ENCODE peak calls at places on chromosomes 6 and 20, in six cellular contexts. E, P, S, R, G and I are unnamed samples.

GRCh38 chr20:34578040-34578439 is 19.5 kb downstream of the MAP1LC3A start:
- DNase-seq in G (no peak), E (no peak), R (peak; percentile 21), S (no peak), P (no peak), I (no peak)

GRCh38 chr6:125821825-125822281 is 31.1 kb downstream of the NCOA7 start:
- DNase-seq in R (no peak), S (no peak), P (no peak), G (no peak), E (no peak), I (no peak)

GRCh38 chr6:137883400-137883888 is 16.4 kb downstream of the TNFAIP3 start:
- DNase-seq in S (no peak), G (no peak), E (no peak), R (peak; percentile 24), P (no peak), I (no peak)

GRCh38 chr20:31923388-31924271 is 28.2 kb downstream of the PDRG1 start:
- DNase-seq in E (no peak), S (no peak), R (no peak), G (no peak), P (no peak), I (no peak)

GRCh38 chr6:157380458-157380778 is 572 bp upstream of the ZDHHC14 start:
- DNase-seq in R (no peak), S (no peak), G (no peak), E (no peak), P (no peak), I (no peak)

GRCh38 chr6:169101981-169102380 is 151.7 kb downstream of the THBS2 start:
- DNase-seq in S (no peak), R (peak; percentile 62), G (no peak), E (no peak), P (no peak), I (peak; percentile 86)

GRCh38 chr20:30892704-30893345 is 364.6 kb upstream of the DEFB115 start:
- DNase-seq in R (no peak), E (no peak), S (no peak), P (no peak), G (no peak), I (no peak)

GRCh38 chr6:169221264-169221663 is 32.4 kb downstream of the THBS2 start:
- DNase-seq in R (no peak), E (no peak), P (no peak), S (no peak), G (no peak), I (no peak)

GRCh38 chr6:36309212-36309611 is 27.5 kb downstream of the BNIP5 start:
- DNase-seq in P (no peak), G (no peak), R (no peak), S (no peak), E (no peak), I (no peak)

GRCh38 chr20:62770916-62771315 is 25.4 kb upstream of the MRGBP start:
- DNase-seq in R (no peak), S (no peak), E (no peak), G (no peak), P (no peak), I (no peak)

GRCh38 chr6:42929928-42930360 is 664 bp downstream of the CNPY3 start:
- DNase-seq in R (peak; percentile 79), S (no peak), E (peak; percentile 68), G (no peak), P (peak; percentile 26), I (peak; percentile 86)

GRCh38 chr6:118679293-118679692 is 27.9 kb upstream of the CEP85L start:
- DNase-seq in G (no peak), E (no peak), S (no peak), P (no peak), R (peak; percentile 51), I (peak; percentile 63)

GRCh38 chr6:102154874-102155273 is 761.4 kb downstream of the GRIK2 start:
- DNase-seq in P (no peak), E (no peak), S (no peak), G (no peak), R (no peak), I (no peak)

GRCh38 chr20:23125625-23126191 is 39.6 kb upstream of the CD93 start:
- DNase-seq in G (no peak), S (no peak), R (peak; percentile 70), E (no peak), P (no peak), I (peak; percentile 63)

GRCh38 chr6:140043762-140044378 is 669.4 kb upstream of the CITED2 start:
- DNase-seq in E (no peak), S (no peak), P (no peak), R (peak; percentile 33), G (peak; percentile 43), I (peak; percentile 60)

GRCh38 chr6:16781348-16782169 is 20.3 kb upstream of the ATXN1 start:
- DNase-seq in G (no peak), R (no peak), S (peak; percentile 67), E (peak; percentile 30), P (peak; percentile 54), I (no peak)

GRCh38 chr6:162443101-162443500 is 284.5 kb downstream of the PRKN start:
- DNase-seq in P (no peak), S (peak; percentile 69), R (no peak), G (no peak), E (no peak), I (no peak)

GRCh38 chr6:42370323-42370985 is 81.3 kb downstream of the TRERF1 start:
- DNase-seq in S (no peak), P (no peak), R (no peak), E (no peak), G (no peak), I (no peak)

GRCh38 chr6:143698329-143698728 is 20.6 kb downstream of the PHACTR2 start:
- DNase-seq in R (no peak), S (no peak), E (no peak), P (no peak), G (no peak), I (no peak)

GRCh38 chr6:161305860-161306259 is 32.0 kb upstream of the AGPAT4 start:
- DNase-seq in S (no peak), R (no peak), G (no peak), P (no peak), E (no peak), I (no peak)

GRCh38 chr6:51430610-51431009 is 611.9 kb downstream of the TFAP2B start:
- DNase-seq in G (no peak), E (no peak), P (no peak), R (no peak), S (no peak), I (no peak)

GRCh38 chr6:132648356-132648755 is 10.6 kb downstream of the TAAR1 start:
- DNase-seq in G (no peak), E (no peak), R (peak; percentile 79), S (no peak), P (no peak), I (peak; percentile 6)

GRCh38 chr20:9054176-9054575 is 14.7 kb upstream of the PLCB4 start:
- DNase-seq in G (no peak), R (peak; percentile 54), S (no peak), P (no peak), E (no peak), I (peak; percentile 81)

DNA sequence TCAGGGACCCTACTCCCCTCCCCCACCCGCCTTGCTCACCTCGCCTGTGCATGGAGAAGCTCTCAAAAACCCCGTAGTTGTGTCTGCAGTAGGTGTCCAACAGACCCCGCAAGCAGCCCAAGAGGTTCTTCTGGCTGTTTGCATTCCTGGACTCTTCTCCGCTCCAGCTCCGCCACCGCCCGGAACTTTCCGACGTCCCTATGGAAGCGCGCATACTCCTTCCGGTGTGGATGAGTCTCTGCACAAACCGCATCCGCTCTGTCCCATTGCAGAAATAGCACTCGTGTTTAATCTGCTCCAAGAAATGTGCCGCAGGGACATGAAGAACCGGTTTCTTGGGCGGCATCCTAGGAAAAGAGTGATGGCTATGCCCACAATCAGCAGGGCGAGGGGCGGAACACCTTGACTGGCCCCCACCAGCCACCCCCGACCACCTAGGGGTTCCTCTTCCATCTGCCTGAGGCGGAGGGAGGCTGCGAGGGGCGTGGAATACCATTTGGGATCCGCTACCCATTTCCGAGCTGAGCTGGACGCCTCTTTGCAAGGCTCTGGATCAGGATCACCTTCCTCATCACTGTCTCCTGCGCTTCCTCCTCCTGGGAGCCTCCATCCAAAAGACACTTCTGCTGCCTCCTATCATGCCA is 20.2 kb downstream of the HLA-DRA start:
- DNase-seq in E (no peak), G (no peak), R (no peak), P (no peak), S (no peak), I (no peak)
- H3K4me3 ChIP-seq in E (no peak overlapping the region), G (no peak overlapping the region), R (peak overlapping the region; percentile 21), P (no peak overlapping the region), S (peak overlapping the region; percentile 33), I (peak overlapping the region; percentile 24)

DNA sequence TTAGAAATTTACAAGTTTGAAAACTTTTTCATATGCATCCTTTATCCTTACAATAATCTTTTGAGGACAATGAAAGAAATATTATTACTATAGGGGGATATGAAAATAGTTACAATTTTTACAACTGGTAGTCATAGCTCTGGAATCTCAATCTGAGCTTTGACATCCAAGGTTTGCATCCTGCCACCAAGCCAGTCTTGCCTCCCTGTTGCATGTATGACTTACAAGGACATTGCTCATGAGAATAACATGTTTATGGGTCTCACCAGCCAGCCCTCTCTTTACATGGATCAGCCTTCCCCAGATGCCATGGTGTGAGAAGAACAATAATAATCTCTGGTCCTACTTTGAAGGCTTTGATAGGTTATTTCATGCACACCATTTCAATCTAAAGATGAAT is 67.5 kb downstream of the THEMIS start:
- DNase-seq in E (no peak), P (no peak), G (no peak), S (no peak), R (no peak), I (no peak)
- TF ChIP-seq CTCF in E (no peak), P (no peak), G (no peak), S (no peak), R (no peak), I (no peak)

GRCh38 chr20:59222239-59222981 is 58.8 kb downstream of the ZNF831 start:
- DNase-seq in G (peak; percentile 33), E (peak; percentile 83), R (peak; percentile 72), P (peak; percentile 77), S (peak; percentile 85), I (peak; percentile 89)
- H3K4me3 ChIP-seq in G (peak overlapping the region; percentile 41), E (peak overlapping the region; percentile 32), R (no peak overlapping the region), P (peak overlapping the region; percentile 22), S (peak overlapping the region; percentile 56), I (peak overlapping the region; percentile 57)

GRCh38 chr20:39295301-39295700 is 333.2 kb downstream of the DHX35 start:
- DNase-seq in S (no peak), G (no peak), P (no peak), E (no peak), R (no peak), I (no peak)

GRCh38 chr20:39292193-39292736 is 330.1 kb downstream of the DHX35 start:
- DNase-seq in R (no peak), G (no peak), S (no peak), E (no peak), P (no peak), I (no peak)

GRCh38 chr20:39290575-39290974 is 328.4 kb downstream of the DHX35 start:
- DNase-seq in S (no peak), G (no peak), P (no peak), R (no peak), E (no peak), I (no peak)

GRCh38 chr20:39291301-39291700 is 329.2 kb downstream of the DHX35 start:
- DNase-seq in G (no peak), S (no peak), P (no peak), R (peak; percentile 15), E (no peak), I (peak; percentile 1)

DNA sequence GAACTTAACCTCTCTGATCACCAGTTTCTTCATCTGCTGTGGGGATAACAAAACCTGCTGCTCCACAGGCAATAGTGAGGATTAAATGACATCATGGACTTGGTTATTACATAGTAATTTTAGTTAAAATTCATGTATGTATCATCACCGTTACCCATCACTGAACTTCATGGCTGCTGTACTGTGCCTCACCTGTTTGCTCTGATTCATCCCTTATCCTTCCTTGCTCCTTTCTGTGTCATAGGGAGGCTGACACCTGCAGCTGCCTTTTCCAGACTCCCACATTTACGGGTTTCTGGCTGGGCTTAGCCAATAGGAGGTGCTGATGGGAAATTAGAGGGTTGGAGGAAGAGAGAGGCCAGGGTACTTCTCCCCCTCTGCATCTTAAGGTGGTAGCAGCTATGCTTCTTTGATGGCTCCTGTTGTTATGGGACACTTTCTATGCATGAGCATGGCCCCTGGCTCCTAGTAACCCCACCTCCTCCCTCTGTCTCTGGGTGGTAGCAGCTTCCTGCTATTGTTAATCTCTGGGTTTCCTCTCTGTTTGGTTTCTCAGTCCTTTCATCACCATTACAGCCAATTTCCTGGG is 332.1 kb downstream of the DHX35 start:
- DNase-seq in E (no peak), P (no peak), S (no peak), G (no peak), R (no peak), I (no peak)
- TF ChIP-seq CTCF in E (no peak), P (no peak), S (no peak), G (no peak), R (no peak), I (no peak)